ENCODE peak calls at places on chromosomes 3 and 15, in eight cellular contexts. B, L, E, T, W, U, Z and Q are unnamed samples.

GRCh38 chr3:60182697-60183096 is 1068.6 kb downstream of the FHIT start:
- DNase-seq in U (no peak), E (no peak), B (no peak), Z (no peak), W (no peak), T (no peak), L (no peak), Q (no peak)

GRCh38 chr3:160400048-160400630 is 689 bp downstream of the SMC4 start:
- DNase-seq in T (peak), Z (peak), U (peak), B (peak), W (peak), L (peak), E (peak), Q (peak)

GRCh38 chr15:70741107-70741511 is 22.2 kb downstream of the UACA start:
- DNase-seq in W (peak), U (peak), E (peak), Z (peak), L (peak), B (peak), T (peak), Q (peak)

GRCh38 chr3:97138914-97139541 is 324.6 kb downstream of the EPHA6 start:
- DNase-seq in E (no peak), L (no peak), W (no peak), U (no peak), T (no peak), B (no peak), Z (no peak), Q (no peak)

GRCh38 chr3:64880926-64881325 is 193.1 kb upstream of the ADAMTS9 start:
- DNase-seq in E (no peak), B (no peak), Z (no peak), T (no peak), L (no peak), W (no peak), U (no peak), Q (no peak)

GRCh38 chr15:40051616-40052415 is 12.8 kb upstream of the SRP14 start:
- DNase-seq in Z (no peak), B (no peak), L (no peak), W (peak), T (no peak), U (no peak), E (no peak), Q (no peak)

GRCh38 chr3:188955919-188956318 is 215.9 kb upstream of the TPRG1 start:
- DNase-seq in E (no peak), T (peak), B (no peak), L (no peak), W (no peak), Z (no peak), U (no peak), Q (no peak)

GRCh38 chr3:12462159-12462962 is 21.9 kb upstream of the TSEN2 start:
- DNase-seq in Z (no peak), E (peak), B (no peak), L (no peak), T (no peak), W (peak), U (no peak), Q (no peak)

GRCh38 chr3:185726254-185726967 is 98.4 kb downstream of the IGF2BP2 start:
- DNase-seq in Z (no peak), L (no peak), T (no peak), U (no peak), B (no peak), W (no peak), E (no peak), Q (no peak)

GRCh38 chr15:55279746-55280351 is 9.8 kb downstream of the RAB27A start:
- DNase-seq in B (no peak), Z (no peak), T (peak), E (no peak), L (peak), W (peak), U (no peak), Q (no peak)

GRCh38 chr15:70181626-70182255 is 84.0 kb upstream of the TLE3 start:
- DNase-seq in B (no peak), E (no peak), W (no peak), U (no peak), L (no peak), Z (no peak), T (no peak), Q (no peak)

GRCh38 chr3:95302044-95302443 is 1239.2 kb downstream of the NSUN3 start:
- DNase-seq in T (peak), U (no peak), E (no peak), L (no peak), W (no peak), Z (no peak), B (no peak), Q (no peak)

DNA sequence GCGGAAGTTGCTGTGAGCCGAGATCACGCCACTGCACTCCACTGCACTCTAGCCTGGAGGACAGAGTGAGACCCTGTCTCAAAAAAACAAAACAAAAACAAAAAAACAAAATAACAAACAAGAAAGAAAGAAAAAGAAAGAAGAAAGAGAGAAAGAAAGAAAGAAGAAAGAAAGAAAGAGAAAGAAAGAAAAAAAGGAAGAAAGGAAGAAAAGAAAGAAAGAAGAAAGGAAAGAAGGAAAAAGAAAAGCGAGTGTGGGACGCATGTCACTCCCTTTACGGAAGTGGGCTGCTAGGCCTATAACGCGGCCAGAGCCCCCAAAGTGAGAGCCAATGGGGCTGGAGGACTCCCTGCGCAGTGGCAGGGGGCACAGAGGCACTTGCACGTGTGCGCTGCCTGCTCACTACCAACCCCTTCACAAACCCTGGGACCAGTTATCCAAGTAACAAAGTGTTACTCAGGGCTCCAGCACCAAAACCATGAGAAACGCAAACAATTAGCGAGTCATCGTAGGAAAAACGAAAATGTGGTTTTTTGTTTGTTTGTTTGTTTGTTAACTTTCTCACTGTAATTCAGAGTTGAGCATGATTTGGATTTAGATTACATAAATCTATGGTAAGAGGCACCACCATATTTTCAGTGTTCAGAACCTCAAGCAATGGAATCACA is 40.8 kb upstream of the ATP1B3 start:
- DNase-seq in Z (peak), E (no peak), T (no peak), U (no peak), W (no peak), L (no peak), B (no peak), Q (no peak)
- TF ChIP-seq POLR2A in Z (no peak), E (no peak), T (no peak), U (no peak), W (no peak), L (no peak), B (no peak), Q (no peak)

GRCh38 chr15:58755350-58755749 is 5.8 kb upstream of the ADAM10 start:
- DNase-seq in B (no peak), L (no peak), T (no peak), W (no peak), E (no peak), U (no peak), Z (no peak), Q (no peak)

GRCh38 chr15:58755956-58756355 is 6.4 kb upstream of the ADAM10 start:
- DNase-seq in B (no peak), L (peak), W (no peak), T (no peak), E (no peak), Z (no peak), U (no peak), Q (no peak)

GRCh38 chr15:58761010-58761388 is 10.1 kb upstream of the MINDY2 start:
- DNase-seq in E (no peak), Z (no peak), T (no peak), B (no peak), U (no peak), L (no peak), W (no peak), Q (no peak)

GRCh38 chr15:58760385-58761009 is 10.6 kb upstream of the MINDY2 start:
- DNase-seq in B (no peak), U (no peak), T (no peak), E (no peak), W (no peak), Z (no peak), L (no peak), Q (no peak)

GRCh38 chr15:58758141-58758540 is 8.6 kb upstream of the ADAM10 start:
- DNase-seq in T (peak), U (no peak), Z (no peak), E (no peak), W (no peak), L (no peak), B (no peak), Q (no peak)
- TF ChIP-seq CTCF in T (peak), U (no peak), Z (no peak), E (no peak), W (no peak), L (peak), B (no peak), Q (peak)

DNA sequence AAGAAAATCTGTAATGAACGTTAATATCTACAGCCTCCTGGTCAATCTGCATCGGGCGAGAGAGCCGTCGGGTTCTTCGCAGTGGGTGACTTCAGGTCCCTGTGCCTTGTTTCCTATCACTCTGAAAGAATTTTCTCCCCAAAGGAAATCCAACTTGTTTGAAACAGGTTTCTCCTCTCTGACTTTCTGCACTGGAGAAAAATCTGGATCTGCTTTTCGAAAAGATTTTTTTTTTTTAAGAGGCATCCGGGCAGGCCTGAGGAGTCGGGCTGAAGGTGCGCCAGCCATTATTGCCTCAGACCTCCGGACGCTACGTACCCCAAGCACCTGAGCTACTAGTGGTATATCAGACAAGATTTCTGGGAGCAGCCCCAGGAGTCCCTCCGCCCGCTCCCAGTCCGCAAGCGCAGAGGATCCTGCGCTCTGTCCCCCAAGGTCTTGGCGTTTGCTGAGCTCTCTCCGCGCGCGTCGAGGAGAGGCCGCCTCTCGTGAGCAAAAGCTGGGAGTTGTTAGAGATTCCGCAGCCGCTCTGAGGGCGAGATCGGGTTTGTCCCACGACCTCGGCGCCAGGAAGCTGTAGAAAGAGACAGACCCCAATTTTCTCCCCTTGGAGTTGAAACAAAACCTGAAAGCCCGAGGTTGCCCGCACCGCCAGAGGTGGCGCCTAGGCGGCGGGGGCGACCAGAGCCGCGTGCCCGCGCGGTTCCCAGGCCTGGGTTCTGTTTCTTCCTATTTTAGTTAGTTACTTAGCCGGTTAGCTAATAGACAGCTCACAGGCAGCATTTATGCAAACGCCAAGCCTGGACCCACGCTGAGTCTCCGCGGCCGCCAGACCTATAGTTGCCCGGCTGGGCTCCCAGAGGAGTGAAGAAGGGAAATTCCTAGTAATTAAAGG is 72.4 kb upstream of the POLG start:
- DNase-seq in L (no peak), Z (no peak), B (no peak), T (no peak), E (no peak), W (no peak), U (no peak), Q (no peak)
- H3K4me3 ChIP-seq in L (no peak), Z (no peak), B (no peak), T (no peak), E (no peak), W (no peak), U (no peak), Q (no peak)

GRCh38 chr3:120559228-120560061 is 36.7 kb upstream of the NDUFB4 start:
- DNase-seq in U (peak), Z (no peak), B (peak), W (peak), E (peak), T (peak), L (peak), Q (no peak)
- TF ChIP-seq POLR2A in U (no peak), Z (no peak), B (no peak), W (no peak), E (no peak), T (no peak), L (no peak), Q (no peak)

DNA sequence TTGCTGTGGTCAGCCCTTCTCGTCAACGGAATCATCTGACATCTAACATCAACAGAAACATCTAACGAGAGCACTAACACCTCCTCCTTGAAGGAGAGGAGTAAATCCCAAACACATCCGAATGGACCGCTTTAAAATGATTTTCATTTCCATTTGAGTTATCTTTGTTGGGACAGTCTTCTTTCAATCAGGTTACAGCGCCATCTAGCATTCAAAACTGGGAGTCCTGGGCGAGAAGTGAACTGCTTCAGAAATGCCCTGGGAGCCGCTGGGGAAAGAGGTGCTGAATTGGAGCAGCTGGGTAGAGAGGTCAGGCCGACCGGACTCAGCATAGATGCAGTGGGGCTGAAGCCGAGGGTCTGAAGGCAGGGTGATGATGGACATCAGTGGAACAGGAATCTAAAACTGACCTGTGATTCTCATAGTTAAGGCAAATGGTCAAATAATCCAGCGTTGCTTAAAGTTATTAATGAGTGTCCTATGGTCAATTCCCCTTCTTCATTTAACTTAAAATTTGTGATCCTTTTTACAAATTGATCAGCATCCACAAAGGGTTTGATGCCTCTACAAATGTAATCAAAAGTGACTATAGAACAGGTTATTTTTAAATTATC is 170.0 kb upstream of the NDN start:
- DNase-seq in L (peak), U (peak), W (peak), E (no peak), Z (no peak), T (peak), B (peak), Q (no peak)
- TF ChIP-seq CTCF in L (peak), U (no peak), W (peak), E (peak), Z (no peak), T (peak), B (peak), Q (peak)

GRCh38 chr3:184016169-184016570 is 1.5 kb downstream of the ABCC5 start:
- DNase-seq in T (no peak), L (no peak), W (no peak), U (no peak), E (no peak), Z (no peak), B (no peak), Q (no peak)
- H3K4me3 ChIP-seq in T (no peak), L (no peak), W (no peak), U (no peak), E (peak), Z (no peak), B (no peak), Q (no peak)

GRCh38 chr3:15038306-15038705 is 26.8 kb downstream of the MRPS25 start:
- DNase-seq in U (no peak), L (no peak), T (no peak), Z (no peak), E (no peak), W (no peak), B (no peak), Q (peak)

GRCh38 chr3:15041950-15042349 is 23.2 kb downstream of the MRPS25 start:
- DNase-seq in W (no peak), T (no peak), U (no peak), B (no peak), L (no peak), Z (no peak), E (no peak), Q (no peak)

GRCh38 chr3:15042936-15043335 is 22.2 kb downstream of the MRPS25 start:
- DNase-seq in T (peak), B (no peak), U (no peak), E (no peak), W (no peak), L (no peak), Z (no peak), Q (no peak)

GRCh38 chr3:15043772-15044171 is 21.3 kb downstream of the MRPS25 start:
- DNase-seq in T (no peak), Z (peak), E (no peak), U (no peak), W (no peak), L (no peak), B (no peak), Q (no peak)

GRCh38 chr3:15040844-15041243 is 24.3 kb downstream of the MRPS25 start:
- DNase-seq in B (no peak), L (no peak), U (no peak), T (no peak), E (no peak), Z (no peak), W (no peak), Q (no peak)
- TF ChIP-seq POLR2A in B (no peak), L (no peak), U (no peak), T (no peak), E (no peak), Z (no peak), W (no peak), Q (no peak)

GRCh38 chr15:65334586-65335231 is 30.2 kb downstream of the RNU5B-1 start:
- DNase-seq in T (no peak), E (no peak), Z (no peak), L (no peak), B (no peak), U (no peak), W (no peak), Q (no peak)

GRCh38 chr15:65337436-65338070 is 33.1 kb downstream of the RNU5B-1 start:
- DNase-seq in L (no peak), W (no peak), T (no peak), E (no peak), B (no peak), U (no peak), Z (no peak), Q (no peak)

GRCh38 chr15:65335278-65336055 is 31.0 kb downstream of the RNU5B-1 start:
- DNase-seq in E (no peak), L (no peak), T (no peak), B (no peak), Z (no peak), U (no peak), W (no peak), Q (no peak)

GRCh38 chr15:65336767-65337435 is 32.4 kb downstream of the RNU5B-1 start:
- DNase-seq in E (no peak), Z (no peak), U (no peak), W (no peak), T (no peak), B (no peak), L (no peak), Q (no peak)

GRCh38 chr15:65336369-65336766 is 31.9 kb downstream of the RNU5B-1 start:
- DNase-seq in Z (no peak), L (no peak), U (no peak), B (no peak), W (no peak), T (no peak), E (no peak), Q (no peak)
- TF ChIP-seq CTCF in Z (no peak), L (no peak), U (no peak), B (no peak), W (no peak), T (no peak), E (no peak), Q (no peak)

GRCh38 chr3:141412936-141413354 is 44.6 kb downstream of the ZBTB38 start:
- DNase-seq in E (peak), Z (peak), U (peak), W (peak), L (peak), T (peak), B (peak), Q (peak)
- H3K4me3 ChIP-seq in E (peak), Z (no peak), U (peak), W (peak), L (no peak), T (no peak), B (peak), Q (peak)

GRCh38 chr15:80020731-80021130 is 38.7 kb upstream of the ZFAND6 start:
- DNase-seq in L (no peak), Z (no peak), U (no peak), W (no peak), T (no peak), E (no peak), B (no peak), Q (no peak)
- TF ChIP-seq POLR2A in L (no peak), Z (no peak), U (no peak), W (no peak), T (no peak), E (no peak), B (no peak), Q (no peak)